ENCODE peak calls at places on chromosomes 13 and 19, in six cellular contexts. E is stimulated activated CD4-positive, alpha-beta T cell treated with anti-CD3 and anti-CD28 coated beads, TNF-alpha, amount 100 ng/mL, for 4 hours; T is D721Med; O is head of caudate nucleus; S is brain microvascular endothelial cell; Z is iris pigment epithelial cell. M is an unnamed sample.

GRCh38 chr13:30744056-30744684 is 8.8 kb downstream of the ALOX5AP start:
- DNase-seq in Z (peak), O (no peak), T (no peak), S (peak), E (peak), M (no peak)

GRCh38 chr19:49442354-49442753 is 1.0 kb upstream of the SLC17A7 start:
- DNase-seq in E (no peak), S (no peak), T (no peak), Z (no peak), O (no peak), M (no peak)

GRCh38 chr13:77372275-77372674 is 45.4 kb upstream of the MYCBP2 start:
- DNase-seq in Z (peak), T (no peak), S (no peak), E (no peak), O (no peak), M (no peak)

GRCh38 chr13:112616586-112617381 is 28.8 kb upstream of the TUBGCP3 start:
- DNase-seq in Z (peak), O (no peak), E (no peak), S (peak), T (no peak), M (peak)

GRCh38 chr19:35004517-35005255 is 4.6 kb downstream of the GRAMD1A start:
- DNase-seq in E (no peak), S (no peak), T (no peak), Z (no peak), O (no peak), M (no peak)

GRCh38 chr19:50639121-50640112 is at the start of gene SYT3:
- DNase-seq in Z (peak), S (peak), E (no peak), T (peak), O (peak), M (peak)

GRCh38 chr19:13163609-13164364 is 13.6 kb downstream of the IER2 start:
- DNase-seq in T (peak), S (peak), Z (peak), E (no peak), O (peak), M (peak)

GRCh38 chr19:56111601-56112312 is 9.3 kb downstream of the ZNF787 start:
- DNase-seq in Z (no peak), T (no peak), O (peak), E (no peak), S (no peak), M (no peak)

GRCh38 chr19:20482721-20483120 is 82.9 kb downstream of the ZNF737 start:
- DNase-seq in O (no peak), T (no peak), E (no peak), Z (no peak), S (no peak), M (no peak)

GRCh38 chr13:99993660-99994455 is 12.3 kb downstream of the ZIC2 start:
- DNase-seq in O (no peak), T (no peak), Z (no peak), E (no peak), S (no peak), M (no peak)

GRCh38 chr19:6738726-6739389 is 622 bp upstream of the TRIP10 start:
- DNase-seq in Z (peak), S (no peak), T (no peak), O (no peak), E (no peak), M (no peak)

GRCh38 chr13:95341441-95341840 is 40.2 kb upstream of the ABCC4 start:
- DNase-seq in E (no peak), O (no peak), S (no peak), Z (no peak), T (no peak), M (no peak)

GRCh38 chr13:50801087-50801931 is 42.2 kb downstream of the DLEU7 start:
- DNase-seq in E (peak), O (peak), S (peak), Z (peak), T (no peak), M (peak)

GRCh38 chr13:73429691-73430090 is 370.9 kb downstream of the KLF5 start:
- DNase-seq in Z (peak), S (no peak), E (no peak), O (no peak), T (no peak), M (no peak)

GRCh38 chr19:17020823-17021222 is 5.8 kb downstream of the CPAMD8 start:
- DNase-seq in O (no peak), Z (peak), E (no peak), T (no peak), S (no peak), M (no peak)

GRCh38 chr13:41467546-41467945 is 10.2 kb downstream of the RGCC start:
- DNase-seq in Z (no peak), S (no peak), E (no peak), O (no peak), T (no peak), M (peak)

GRCh38 chr13:42814868-42815267 is 33.5 kb downstream of the FAM216B start:
- DNase-seq in E (no peak), T (no peak), S (peak), O (no peak), Z (peak), M (no peak)

GRCh38 chr19:50661675-50662441 is 12.6 kb downstream of the C19orf81 start:
- DNase-seq in E (no peak), T (no peak), O (no peak), Z (no peak), S (no peak), M (no peak)

GRCh38 chr19:42150353-42150752 is 18.1 kb upstream of the POU2F2 start:
- DNase-seq in T (no peak), O (no peak), Z (no peak), S (no peak), E (no peak), M (no peak)

GRCh38 chr13:21348771-21349170 is 110.3 kb downstream of the ZDHHC20 start:
- DNase-seq in T (no peak), Z (no peak), O (no peak), S (no peak), E (no peak), M (no peak)

GRCh38 chr19:13684021-13684420 is 80.3 kb upstream of the MRI1 start:
- DNase-seq in S (no peak), O (no peak), Z (no peak), E (no peak), T (no peak), M (no peak)

GRCh38 chr13:70941454-70941853 is 833.2 kb upstream of the KLHL1 start:
- DNase-seq in O (no peak), T (no peak), E (no peak), S (no peak), Z (no peak), M (no peak)

GRCh38 chr19:19595171-19595701 is 23.3 kb downstream of the PBX4 start:
- DNase-seq in T (no peak), O (no peak), E (no peak), S (peak), Z (peak), M (no peak)

GRCh38 chr13:91714726-91715334 is 316.4 kb downstream of the GPC5 start:
- DNase-seq in E (no peak), O (peak), Z (no peak), S (no peak), T (no peak), M (no peak)

GRCh38 chr13:29081036-29081435 is 260.9 kb downstream of the MTUS2 start:
- DNase-seq in E (no peak), S (no peak), O (no peak), Z (no peak), T (no peak), M (no peak)

GRCh38 chr19:41707502-41707812 is 969 bp upstream of the CEACAM5 start:
- DNase-seq in T (no peak), Z (no peak), O (no peak), S (no peak), E (no peak), M (no peak)

GRCh38 chr19:39927076-39927475 is 7.4 kb downstream of the FCGBP start:
- DNase-seq in E (no peak), S (no peak), T (no peak), Z (no peak), O (no peak), M (no peak)

GRCh38 chr13:95355491-95355890 is 54.2 kb upstream of the ABCC4 start:
- DNase-seq in S (peak), O (no peak), E (no peak), T (no peak), Z (peak), M (no peak)

GRCh38 chr19:40139533-40140287 is 49.0 kb upstream of the ZNF780A start:
- DNase-seq in S (peak), T (no peak), Z (peak), E (no peak), O (no peak), M (peak)

GRCh38 chr13:26989261-26990007 is 182.2 kb downstream of the USP12 start:
- DNase-seq in O (no peak), Z (no peak), S (no peak), E (no peak), T (no peak), M (no peak)

GRCh38 chr13:29497137-29497654 is 98.3 kb downstream of the SLC7A1 start:
- DNase-seq in T (no peak), O (no peak), S (peak), Z (peak), E (no peak), M (peak)

GRCh38 chr19:41416194-41416674 is 10.9 kb downstream of the B3GNT8 start:
- DNase-seq in T (no peak), S (no peak), Z (no peak), O (no peak), E (no peak), M (no peak)

GRCh38 chr19:30448386-30449130 is 76.4 kb downstream of the ZNF536 start:
- DNase-seq in O (no peak), E (no peak), Z (no peak), T (no peak), S (no peak), M (no peak)

GRCh38 chr13:92510416-92510815 is 716.2 kb upstream of the GPC6 start:
- DNase-seq in O (no peak), S (peak), E (no peak), T (no peak), Z (peak), M (no peak)

GRCh38 chr19:32336259-32337111 is 8.9 kb upstream of the ZNF507 start:
- DNase-seq in O (no peak), Z (peak), E (no peak), T (no peak), S (peak), M (no peak)

GRCh38 chr13:113474179-113474578 is 16.3 kb downstream of the DCUN1D2 start:
- DNase-seq in S (peak), T (no peak), E (no peak), O (no peak), Z (peak), M (no peak)

GRCh38 chr19:53879145-53880037 is 2.6 kb upstream of the PRKCG start:
- DNase-seq in E (peak), O (peak), T (peak), Z (peak), S (peak), M (peak)

GRCh38 chr13:110010433-110011135 is 224.2 kb upstream of the IRS2 start:
- DNase-seq in O (no peak), E (no peak), T (no peak), S (peak), Z (peak), M (no peak)